ENCODE peak calls at places on chromosomes 3 and 15, in five cellular contexts. One of them, this sample, is unnamed.

GRCh38 chr3:129596194-129597086 is 10.0 kb downstream of the PLXND1 start:
- DNase-seq in kidney: peak; percentile 97
- DNase-seq in body of pancreas: peak; percentile 56
- DNase-seq in HL-60: peak; percentile 76
- DNase-seq in dorsolateral prefrontal cortex: peak; percentile 62
- DNase-seq in this sample: no peak

GRCh38 chr3:183085634-183086390 is 13.5 kb downstream of the MCCC1 start:
- DNase-seq in kidney: no peak
- DNase-seq in body of pancreas: no peak
- DNase-seq in HL-60: peak; percentile 36
- DNase-seq in dorsolateral prefrontal cortex: no peak
- DNase-seq in this sample: peak; percentile 47

GRCh38 chr15:42919794-42920280 is 741 bp downstream of the TTBK2 start:
- DNase-seq in kidney: no peak
- DNase-seq in body of pancreas: peak; percentile 26
- DNase-seq in HL-60: peak; percentile 47
- DNase-seq in dorsolateral prefrontal cortex: no peak
- DNase-seq in this sample: no peak

GRCh38 chr3:123297627-123297899 is 95.8 kb downstream of the SEC22A start:
- DNase-seq in kidney: no peak
- DNase-seq in body of pancreas: no peak
- DNase-seq in HL-60: peak; percentile 9
- DNase-seq in dorsolateral prefrontal cortex: no peak
- DNase-seq in this sample: no peak

GRCh38 chr15:41695750-41696436 is 35.7 kb downstream of the MGA start:
- DNase-seq in kidney: no peak
- DNase-seq in body of pancreas: no peak
- DNase-seq in HL-60: peak; percentile 87
- DNase-seq in dorsolateral prefrontal cortex: no peak
- DNase-seq in this sample: no peak

GRCh38 chr3:101780661-101781060 is 1.6 kb downstream of the NXPE3 start:
- DNase-seq in kidney: no peak
- DNase-seq in body of pancreas: no peak
- DNase-seq in HL-60: no peak
- DNase-seq in dorsolateral prefrontal cortex: no peak
- DNase-seq in this sample: no peak

GRCh38 chr15:40291088-40291574 is 8.3 kb upstream of the ANKRD63 start:
- DNase-seq in kidney: no peak
- DNase-seq in body of pancreas: peak; percentile 67
- DNase-seq in HL-60: no peak
- DNase-seq in dorsolateral prefrontal cortex: no peak
- DNase-seq in this sample: no peak

GRCh38 chr15:91478717-91479191 is 374.8 kb upstream of the SLCO3A1 start:
- DNase-seq in kidney: no peak
- DNase-seq in body of pancreas: no peak
- DNase-seq in HL-60: no peak
- DNase-seq in dorsolateral prefrontal cortex: no peak
- DNase-seq in this sample: no peak

GRCh38 chr3:59432676-59433075 is 382.9 kb upstream of the CFAP20DC start:
- DNase-seq in kidney: no peak
- DNase-seq in body of pancreas: no peak
- DNase-seq in HL-60: no peak
- DNase-seq in dorsolateral prefrontal cortex: no peak
- DNase-seq in this sample: no peak

GRCh38 chr3:38805765-38806386 is 10.1 kb downstream of the SCN10A start:
- DNase-seq in kidney: no peak
- DNase-seq in body of pancreas: peak; percentile 36
- DNase-seq in HL-60: peak; percentile 45
- DNase-seq in dorsolateral prefrontal cortex: no peak
- DNase-seq in this sample: no peak

GRCh38 chr3:121707531-121708273 is 41.8 kb downstream of the GOLGB1 start:
- DNase-seq in kidney: no peak
- DNase-seq in body of pancreas: no peak
- DNase-seq in HL-60: no peak
- DNase-seq in dorsolateral prefrontal cortex: no peak
- DNase-seq in this sample: no peak

GRCh38 chr3:141306276-141306675 is 62.0 kb upstream of the ZBTB38 start:
- DNase-seq in kidney: no peak
- DNase-seq in body of pancreas: no peak
- DNase-seq in HL-60: no peak
- DNase-seq in dorsolateral prefrontal cortex: no peak
- DNase-seq in this sample: no peak

GRCh38 chr3:65354880-65355279 is 667.1 kb upstream of the ADAMTS9 start:
- DNase-seq in kidney: no peak
- DNase-seq in body of pancreas: no peak
- DNase-seq in HL-60: no peak
- DNase-seq in dorsolateral prefrontal cortex: no peak
- DNase-seq in this sample: no peak

GRCh38 chr3:171741377-171741776 is 68.9 kb downstream of the PLD1 start:
- DNase-seq in kidney: no peak
- DNase-seq in body of pancreas: no peak
- DNase-seq in HL-60: no peak
- DNase-seq in dorsolateral prefrontal cortex: no peak
- DNase-seq in this sample: no peak

GRCh38 chr3:184523825-184524615 is 37.6 kb upstream of the EPHB3 start:
- DNase-seq in kidney: no peak
- DNase-seq in body of pancreas: no peak
- DNase-seq in HL-60: no peak
- DNase-seq in dorsolateral prefrontal cortex: no peak
- DNase-seq in this sample: no peak

GRCh38 chr3:194998417-194998816 is 272.5 kb downstream of the XXYLT1 start:
- DNase-seq in kidney: no peak
- DNase-seq in body of pancreas: no peak
- DNase-seq in HL-60: no peak
- DNase-seq in dorsolateral prefrontal cortex: no peak
- DNase-seq in this sample: no peak

GRCh38 chr3:25663324-25664065 is 1.2 kb downstream of the TOP2B start:
- DNase-seq in kidney: no peak
- DNase-seq in body of pancreas: peak; percentile 19
- DNase-seq in HL-60: peak; percentile 27
- DNase-seq in dorsolateral prefrontal cortex: no peak
- DNase-seq in this sample: no peak

GRCh38 chr3:39637807-39638206 is 170.3 kb downstream of the MOBP start:
- DNase-seq in kidney: no peak
- DNase-seq in body of pancreas: no peak
- DNase-seq in HL-60: no peak
- DNase-seq in dorsolateral prefrontal cortex: no peak
- DNase-seq in this sample: no peak

GRCh38 chr3:156547637-156548036 is 7.3 kb downstream of the SSR3 start:
- DNase-seq in kidney: no peak
- DNase-seq in body of pancreas: no peak
- DNase-seq in HL-60: no peak
- DNase-seq in dorsolateral prefrontal cortex: no peak
- DNase-seq in this sample: no peak

GRCh38 chr3:12187448-12188327 is 29.0 kb upstream of the TIMP4 start:
- DNase-seq in kidney: peak; percentile 82
- DNase-seq in body of pancreas: no peak
- DNase-seq in HL-60: peak; percentile 88
- DNase-seq in dorsolateral prefrontal cortex: no peak
- DNase-seq in this sample: peak; percentile 70

GRCh38 chr3:47002490-47003410 is 23.3 kb downstream of the NBEAL2 start:
- DNase-seq in kidney: peak; percentile 67
- DNase-seq in body of pancreas: peak; percentile 10
- DNase-seq in HL-60: no peak
- DNase-seq in dorsolateral prefrontal cortex: no peak
- DNase-seq in this sample: peak; percentile 15

GRCh38 chr3:45682786-45683185 is 6.4 kb upstream of the SACM1L start:
- DNase-seq in kidney: no peak
- DNase-seq in body of pancreas: no peak
- DNase-seq in HL-60: no peak
- DNase-seq in dorsolateral prefrontal cortex: no peak
- DNase-seq in this sample: no peak

GRCh38 chr3:48634661-48635221 is 520 bp downstream of the SLC26A6 start:
- DNase-seq in kidney: peak; percentile 80
- DNase-seq in body of pancreas: peak; percentile 50
- DNase-seq in HL-60: peak; percentile 29
- DNase-seq in dorsolateral prefrontal cortex: no peak
- DNase-seq in this sample: peak; percentile 66

GRCh38 chr3:64837126-64837738 is 149.4 kb upstream of the ADAMTS9 start:
- DNase-seq in kidney: no peak
- DNase-seq in body of pancreas: no peak
- DNase-seq in HL-60: no peak
- DNase-seq in dorsolateral prefrontal cortex: no peak
- DNase-seq in this sample: no peak

GRCh38 chr3:64648927-64649906 is 38.6 kb downstream of the ADAMTS9 start:
- DNase-seq in kidney: no peak
- DNase-seq in body of pancreas: no peak
- DNase-seq in HL-60: no peak
- DNase-seq in dorsolateral prefrontal cortex: no peak
- DNase-seq in this sample: no peak

GRCh38 chr3:58299839-58300516 is 6.1 kb upstream of the RPP14 start:
- DNase-seq in kidney: no peak
- DNase-seq in body of pancreas: no peak
- DNase-seq in HL-60: no peak
- DNase-seq in dorsolateral prefrontal cortex: no peak
- DNase-seq in this sample: no peak

GRCh38 chr3:88369337-88369736 is 219.6 kb downstream of the C3orf38 start:
- DNase-seq in kidney: no peak
- DNase-seq in body of pancreas: no peak
- DNase-seq in HL-60: no peak
- DNase-seq in dorsolateral prefrontal cortex: no peak
- DNase-seq in this sample: no peak

GRCh38 chr15:81024265-81024875 is 23.6 kb downstream of the TLNRD1 start:
- DNase-seq in kidney: no peak
- DNase-seq in body of pancreas: no peak
- DNase-seq in HL-60: peak; percentile 69
- DNase-seq in dorsolateral prefrontal cortex: no peak
- DNase-seq in this sample: no peak

DNA sequence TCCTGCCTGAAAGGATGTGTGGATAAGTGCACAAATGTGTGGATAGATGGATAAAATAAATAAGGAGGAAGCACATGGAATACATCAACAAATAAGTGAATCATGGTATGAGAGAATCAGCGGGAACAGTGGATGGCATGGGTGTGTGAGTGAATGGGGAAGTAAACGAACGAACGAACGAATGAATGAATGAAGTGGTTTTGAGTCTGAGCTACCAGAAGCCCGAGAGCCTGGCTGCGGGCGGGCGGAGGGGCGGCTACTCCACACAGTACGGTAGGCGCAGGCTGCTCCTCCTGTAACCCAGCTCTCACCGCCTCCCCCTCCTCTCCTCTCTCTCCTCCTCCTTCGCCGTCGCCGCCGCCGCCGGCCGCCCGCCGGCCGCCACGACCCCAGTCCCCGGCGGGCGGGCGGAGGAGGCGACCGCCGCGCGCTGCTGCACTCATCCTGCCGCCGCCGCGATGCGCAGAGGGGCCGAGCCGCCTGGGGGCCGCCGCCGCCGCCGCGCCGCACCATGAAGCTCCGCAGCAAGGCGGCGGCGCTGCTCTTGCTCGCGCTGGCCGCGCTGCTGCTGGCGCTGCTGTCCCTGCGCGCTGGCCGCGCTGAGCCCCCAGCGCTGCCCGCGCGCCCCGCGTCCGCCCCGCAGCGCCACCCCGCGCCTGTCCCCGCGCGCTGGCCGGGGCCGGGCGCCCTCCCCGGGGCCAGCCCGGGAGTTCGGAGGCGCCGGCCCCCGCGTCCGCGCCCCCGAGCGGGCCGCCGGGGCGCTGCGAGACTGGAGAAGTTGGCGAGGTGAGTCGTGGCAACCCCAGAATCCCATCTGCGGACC is at the start of gene GXYLT2:
- DNase-seq in kidney: peak; percentile 88
- DNase-seq in body of pancreas: peak; percentile 73
- DNase-seq in HL-60: peak; percentile 85
- DNase-seq in dorsolateral prefrontal cortex: peak; percentile 60
- DNase-seq in this sample: peak; percentile 85
- H3K4me3 ChIP-seq in kidney: peak within 1 kb of the TSS; percentile 82
- H3K4me3 ChIP-seq in body of pancreas: no peak within 1 kb of the TSS
- H3K4me3 ChIP-seq in HL-60: peak within 1 kb of the TSS; percentile 49
- H3K4me3 ChIP-seq in dorsolateral prefrontal cortex: peak within 1 kb of the TSS; percentile 66
- H3K4me3 ChIP-seq in this sample: peak within 1 kb of the TSS; percentile 30

GRCh38 chr15:70474367-70474681 is 289.0 kb downstream of the UACA start:
- DNase-seq in kidney: no peak
- DNase-seq in body of pancreas: no peak
- DNase-seq in HL-60: no peak
- DNase-seq in dorsolateral prefrontal cortex: no peak
- DNase-seq in this sample: no peak

GRCh38 chr15:70475439-70475781 is 287.9 kb downstream of the UACA start:
- DNase-seq in kidney: no peak
- DNase-seq in body of pancreas: no peak
- DNase-seq in HL-60: no peak
- DNase-seq in dorsolateral prefrontal cortex: no peak
- DNase-seq in this sample: no peak

GRCh38 chr15:70475921-70476320 is 287.4 kb downstream of the UACA start:
- DNase-seq in kidney: no peak
- DNase-seq in body of pancreas: no peak
- DNase-seq in HL-60: no peak
- DNase-seq in dorsolateral prefrontal cortex: no peak
- DNase-seq in this sample: no peak

GRCh38 chr15:70473623-70474366 is 289.6 kb downstream of the UACA start:
- DNase-seq in kidney: no peak
- DNase-seq in body of pancreas: no peak
- DNase-seq in HL-60: no peak
- DNase-seq in dorsolateral prefrontal cortex: no peak
- DNase-seq in this sample: no peak

DNA sequence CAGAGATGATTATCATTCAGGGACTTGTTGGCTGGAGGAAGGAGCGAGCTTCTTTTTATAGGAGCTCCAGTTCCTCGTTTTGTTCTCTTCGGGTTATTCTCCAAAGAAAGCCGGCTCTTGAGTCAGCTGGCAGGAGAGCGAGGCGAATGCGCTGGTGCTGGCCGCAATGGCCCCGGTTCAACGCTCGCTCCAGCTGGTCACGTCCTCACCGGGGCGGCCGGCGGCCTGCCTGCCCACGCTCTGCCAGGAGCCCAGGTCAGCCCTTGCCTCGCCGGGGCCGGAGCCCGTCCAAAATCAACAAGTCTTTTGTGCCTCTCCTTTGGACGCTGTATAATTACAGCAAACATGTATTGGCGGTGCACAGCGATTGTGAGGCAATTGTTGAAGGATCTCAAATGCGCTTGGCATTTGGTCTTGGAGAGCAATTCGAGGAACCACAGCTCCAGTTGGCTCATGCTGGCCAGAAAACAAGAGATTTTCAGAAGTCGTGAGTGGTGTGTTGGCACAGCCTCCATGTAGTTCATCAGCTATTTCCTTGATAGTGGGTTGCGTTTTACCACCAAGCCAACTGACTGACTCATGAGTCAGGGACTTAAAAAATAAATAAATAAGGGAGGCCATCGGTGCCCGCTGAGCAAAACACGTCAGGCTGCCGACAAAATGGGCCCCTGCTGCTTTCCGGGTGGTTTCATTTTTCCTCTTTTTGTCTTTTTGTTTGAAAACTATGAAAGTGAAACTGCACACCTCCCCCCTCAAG is 288.5 kb downstream of the UACA start:
- DNase-seq in kidney: peak; percentile 85
- DNase-seq in body of pancreas: peak; percentile 39
- DNase-seq in HL-60: peak; percentile 54
- DNase-seq in dorsolateral prefrontal cortex: no peak
- DNase-seq in this sample: peak; percentile 90
- H3K4me3 ChIP-seq in kidney: no peak overlapping the region
- H3K4me3 ChIP-seq in body of pancreas: no peak overlapping the region
- H3K4me3 ChIP-seq in HL-60: no peak overlapping the region
- H3K4me3 ChIP-seq in dorsolateral prefrontal cortex: peak overlapping the region; percentile 39
- H3K4me3 ChIP-seq in this sample: peak overlapping the region; percentile 5

GRCh38 chr3:33355611-33356010 is 78.4 kb downstream of the FBXL2 start:
- DNase-seq in kidney: no peak
- DNase-seq in body of pancreas: peak; percentile 28
- DNase-seq in HL-60: no peak
- DNase-seq in dorsolateral prefrontal cortex: no peak
- DNase-seq in this sample: no peak
- H3K4me3 ChIP-seq in kidney: no peak overlapping the region
- H3K4me3 ChIP-seq in body of pancreas: no peak overlapping the region
- H3K4me3 ChIP-seq in HL-60: no peak overlapping the region
- H3K4me3 ChIP-seq in dorsolateral prefrontal cortex: no peak overlapping the region
- H3K4me3 ChIP-seq in this sample: no peak overlapping the region

GRCh38 chr15:74870496-74871213 is 2.5 kb downstream of the SCAMP2 start:
- DNase-seq in kidney: no peak
- DNase-seq in body of pancreas: no peak
- DNase-seq in HL-60: no peak
- DNase-seq in dorsolateral prefrontal cortex: no peak
- DNase-seq in this sample: no peak
- H3K4me3 ChIP-seq in kidney: peak overlapping the region; percentile 56
- H3K4me3 ChIP-seq in body of pancreas: no peak overlapping the region
- H3K4me3 ChIP-seq in HL-60: peak overlapping the region; percentile 9
- H3K4me3 ChIP-seq in dorsolateral prefrontal cortex: peak overlapping the region; percentile 21
- H3K4me3 ChIP-seq in this sample: peak overlapping the region; percentile 78